ENCODE peak calls at places on chromosomes 16 and 17, in four cellular contexts. One of them, this sample, is unnamed.

GRCh38 chr16:58499615-58500328 is at the start of gene NDRG4:
- DNase-seq in K562: peak; percentile 40
- DNase-seq in GM12878: no peak
- DNase-seq in HepG2: peak; percentile 81
- DNase-seq in this sample: peak; percentile 77

GRCh38 chr16:63458842-63459241 is 1422.6 kb upstream of the CDH8 start:
- DNase-seq in K562: no peak
- DNase-seq in GM12878: no peak
- DNase-seq in HepG2: no peak
- DNase-seq in this sample: no peak

GRCh38 chr16:88570691-88571092 is 489 bp downstream of the ZC3H18 start:
- DNase-seq in K562: peak; percentile 78
- DNase-seq in GM12878: no peak
- DNase-seq in HepG2: no peak
- DNase-seq in this sample: no peak

GRCh38 chr16:89137666-89138512 is 33.7 kb upstream of the CDH15 start:
- DNase-seq in K562: no peak
- DNase-seq in GM12878: no peak
- DNase-seq in HepG2: no peak
- DNase-seq in this sample: no peak

GRCh38 chr17:40608061-40608581 is 39.5 kb downstream of the SMARCE1 start:
- DNase-seq in K562: no peak
- DNase-seq in GM12878: no peak
- DNase-seq in HepG2: no peak
- DNase-seq in this sample: no peak

GRCh38 chr16:61042736-61043135 is 993.5 kb downstream of the CDH8 start:
- DNase-seq in K562: no peak
- DNase-seq in GM12878: no peak
- DNase-seq in HepG2: no peak
- DNase-seq in this sample: peak; percentile 18

GRCh38 chr17:72136692-72137550 is 16.1 kb downstream of the SOX9 start:
- DNase-seq in K562: no peak
- DNase-seq in GM12878: no peak
- DNase-seq in HepG2: no peak
- DNase-seq in this sample: no peak

GRCh38 chr17:54494731-54495715 is 405.6 kb upstream of the TOM1L1 start:
- DNase-seq in K562: no peak
- DNase-seq in GM12878: no peak
- DNase-seq in HepG2: no peak
- DNase-seq in this sample: no peak

GRCh38 chr16:49181812-49182211 is 99.8 kb downstream of the CBLN1 start:
- DNase-seq in K562: no peak
- DNase-seq in GM12878: no peak
- DNase-seq in HepG2: no peak
- DNase-seq in this sample: no peak

GRCh38 chr16:85328665-85329058 is 216.4 kb upstream of the CIBAR2 start:
- DNase-seq in K562: peak; percentile 67
- DNase-seq in GM12878: no peak
- DNase-seq in HepG2: no peak
- DNase-seq in this sample: peak; percentile 77

GRCh38 chr17:36602030-36602737 is 801 bp downstream of the MRM1 start:
- DNase-seq in K562: no peak
- DNase-seq in GM12878: no peak
- DNase-seq in HepG2: no peak
- DNase-seq in this sample: no peak

GRCh38 chr16:56558024-56558747 is 6.7 kb upstream of the MT4 start:
- DNase-seq in K562: no peak
- DNase-seq in GM12878: no peak
- DNase-seq in HepG2: no peak
- DNase-seq in this sample: no peak

GRCh38 chr17:32746698-32747097 is 130.2 kb downstream of the MYO1D start:
- DNase-seq in K562: no peak
- DNase-seq in GM12878: no peak
- DNase-seq in HepG2: no peak
- DNase-seq in this sample: no peak

GRCh38 chr17:62827722-62828498 is 19.8 kb upstream of the MARCHF10 start:
- DNase-seq in K562: no peak
- DNase-seq in GM12878: no peak
- DNase-seq in HepG2: no peak
- DNase-seq in this sample: no peak

GRCh38 chr17:68302066-68302564 is 10.8 kb downstream of the ARSG start:
- DNase-seq in K562: no peak
- DNase-seq in GM12878: no peak
- DNase-seq in HepG2: no peak
- DNase-seq in this sample: no peak

GRCh38 chr17:50066995-50067394 is 11.1 kb downstream of the ITGA3 start:
- DNase-seq in K562: no peak
- DNase-seq in GM12878: no peak
- DNase-seq in HepG2: no peak
- DNase-seq in this sample: no peak

GRCh38 chr17:69654981-69655581 is 240.6 kb downstream of the MAP2K6 start:
- DNase-seq in K562: no peak
- DNase-seq in GM12878: no peak
- DNase-seq in HepG2: no peak
- DNase-seq in this sample: no peak

GRCh38 chr16:78297066-78297666 is 197.7 kb downstream of the WWOX start:
- DNase-seq in K562: no peak
- DNase-seq in GM12878: no peak
- DNase-seq in HepG2: peak; percentile 98
- DNase-seq in this sample: no peak

GRCh38 chr16:21159281-21159951 is 942 bp downstream of the LDAF1 start:
- DNase-seq in K562: peak; percentile 29
- DNase-seq in GM12878: no peak
- DNase-seq in HepG2: no peak
- DNase-seq in this sample: peak; percentile 69

GRCh38 chr17:70677783-70678647 is 508.7 kb downstream of the KCNJ2 start:
- DNase-seq in K562: no peak
- DNase-seq in GM12878: no peak
- DNase-seq in HepG2: peak; percentile 75
- DNase-seq in this sample: peak; percentile 25

GRCh38 chr17:52026075-52026474 is 132.4 kb downstream of the CA10 start:
- DNase-seq in K562: no peak
- DNase-seq in GM12878: no peak
- DNase-seq in HepG2: no peak
- DNase-seq in this sample: no peak

GRCh38 chr17:27518750-27519521 is 62.7 kb downstream of the KSR1 start:
- DNase-seq in K562: no peak
- DNase-seq in GM12878: no peak
- DNase-seq in HepG2: no peak
- DNase-seq in this sample: no peak
- TF ChIP-seq NR2C2 in K562: no peak
- TF ChIP-seq NR2C2 in GM12878: no peak
- TF ChIP-seq NR2C2 in HepG2: no peak
- TF ChIP-seq NR2C2 in this sample: no peak

GRCh38 chr17:44961921-44962350 is 6.2 kb downstream of the C1QL1 start:
- DNase-seq in K562: no peak
- DNase-seq in GM12878: no peak
- DNase-seq in HepG2: peak; percentile 49
- DNase-seq in this sample: peak; percentile 54
- TF ChIP-seq CTCF in K562: peak; percentile 43
- TF ChIP-seq CTCF in GM12878: no peak
- TF ChIP-seq CTCF in HepG2: peak; percentile 72
- TF ChIP-seq CTCF in this sample: no peak

GRCh38 chr17:81239714-81240555 is 817 bp downstream of the NDUFAF8 start:
- DNase-seq in K562: peak; percentile 48
- DNase-seq in GM12878: no peak
- DNase-seq in HepG2: no peak
- DNase-seq in this sample: no peak
- TF ChIP-seq NR2C2 in K562: peak; percentile 5
- TF ChIP-seq NR2C2 in GM12878: no peak
- TF ChIP-seq NR2C2 in HepG2: no peak
- TF ChIP-seq NR2C2 in this sample: no peak

DNA sequence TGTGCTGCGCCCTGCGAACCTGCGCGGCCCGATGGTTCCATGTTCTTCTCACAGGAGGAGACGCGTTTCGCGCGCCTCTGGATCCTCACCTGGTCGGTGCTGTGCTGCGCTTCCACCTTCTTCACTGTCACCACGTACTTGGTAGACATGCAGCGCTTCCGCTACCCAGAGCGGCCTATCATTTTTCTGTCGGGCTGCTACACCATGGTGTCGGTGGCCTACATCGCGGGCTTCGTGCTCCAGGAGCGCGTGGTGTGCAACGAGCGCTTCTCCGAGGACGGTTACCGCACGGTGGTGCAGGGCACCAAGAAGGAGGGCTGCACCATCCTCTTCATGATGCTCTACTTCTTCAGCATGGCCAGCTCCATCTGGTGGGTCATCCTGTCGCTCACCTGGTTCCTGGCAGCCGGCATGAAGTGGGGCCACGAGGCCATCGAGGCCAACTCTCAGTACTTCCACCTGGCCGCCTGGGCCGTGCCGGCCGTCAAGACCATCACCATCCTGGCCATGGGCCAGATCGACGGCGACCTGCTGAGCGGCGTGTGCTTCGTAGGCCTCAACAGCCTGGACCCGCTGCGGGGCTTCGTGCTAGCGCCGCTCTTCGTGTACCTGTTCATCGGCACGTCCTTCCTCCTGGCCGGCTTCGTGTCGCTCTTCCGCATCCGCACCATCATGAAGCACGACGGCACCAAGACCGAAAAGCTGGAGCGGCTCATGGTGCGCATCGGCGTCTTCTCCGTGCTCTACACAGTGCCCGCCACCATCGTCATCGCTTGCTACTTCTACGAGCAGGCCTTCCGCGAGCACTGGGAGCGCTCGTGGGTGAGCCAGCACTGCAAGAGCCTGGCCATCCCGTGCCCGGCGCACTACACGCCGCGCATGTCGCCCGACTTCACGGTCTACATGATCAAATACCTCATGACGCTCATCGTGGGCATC is 1.3 kb downstream of the FZD2 start:
- DNase-seq in K562: no peak
- DNase-seq in GM12878: no peak
- DNase-seq in HepG2: no peak
- DNase-seq in this sample: peak; percentile 24
- TF ChIP-seq CTCF in K562: no peak
- TF ChIP-seq CTCF in GM12878: no peak
- TF ChIP-seq CTCF in HepG2: no peak
- TF ChIP-seq CTCF in this sample: no peak

GRCh38 chr16:55008836-55009510 is 78.3 kb downstream of the IRX5 start:
- DNase-seq in K562: no peak
- DNase-seq in GM12878: no peak
- DNase-seq in HepG2: no peak
- DNase-seq in this sample: no peak
- TF ChIP-seq NR2C2 in K562: no peak
- TF ChIP-seq NR2C2 in GM12878: no peak
- TF ChIP-seq NR2C2 in HepG2: no peak
- TF ChIP-seq NR2C2 in this sample: no peak

GRCh38 chr17:58002154-58002553 is 4.9 kb downstream of the SRSF1 start:
- DNase-seq in K562: no peak
- DNase-seq in GM12878: no peak
- DNase-seq in HepG2: no peak
- DNase-seq in this sample: no peak
- TF ChIP-seq CTCF in K562: no peak
- TF ChIP-seq CTCF in GM12878: no peak
- TF ChIP-seq CTCF in HepG2: no peak
- TF ChIP-seq CTCF in this sample: no peak

GRCh38 chr17:9671559-9671958 is 26.2 kb downstream of the USP43 start:
- DNase-seq in K562: no peak
- DNase-seq in GM12878: no peak
- DNase-seq in HepG2: no peak
- DNase-seq in this sample: no peak
- TF ChIP-seq NR2C2 in K562: no peak
- TF ChIP-seq NR2C2 in GM12878: no peak
- TF ChIP-seq NR2C2 in HepG2: no peak
- TF ChIP-seq NR2C2 in this sample: no peak

GRCh38 chr16:14309001-14309886 is 238.1 kb downstream of the MRTFB start:
- DNase-seq in K562: no peak
- DNase-seq in GM12878: no peak
- DNase-seq in HepG2: no peak
- DNase-seq in this sample: peak; percentile 65
- TF ChIP-seq CTCF in K562: peak; percentile 8
- TF ChIP-seq CTCF in GM12878: peak; percentile 45
- TF ChIP-seq CTCF in HepG2: no peak
- TF ChIP-seq CTCF in this sample: no peak

DNA sequence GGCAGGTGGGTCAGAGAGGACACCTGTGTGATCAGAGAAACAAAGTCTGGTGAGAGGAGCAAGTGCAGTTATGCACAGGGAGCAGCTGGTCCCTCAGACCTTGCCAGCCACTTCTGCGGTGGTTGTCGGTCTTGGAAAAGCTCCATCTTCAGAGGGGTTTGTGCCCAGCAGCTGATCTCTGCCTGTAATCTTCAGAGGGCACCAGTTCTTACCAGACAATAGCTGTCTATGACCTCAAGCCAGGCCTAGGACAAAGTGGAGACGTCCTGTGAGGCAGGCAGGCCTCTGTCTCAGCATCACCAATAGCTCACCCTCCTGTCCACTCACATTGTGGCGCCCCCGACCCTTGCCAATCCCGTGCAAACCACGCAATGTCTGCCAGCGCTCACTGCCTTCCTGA is 66.5 kb upstream of the TBX2 start:
- DNase-seq in K562: no peak
- DNase-seq in GM12878: no peak
- DNase-seq in HepG2: no peak
- DNase-seq in this sample: no peak
- TF ChIP-seq NR2C2 in K562: no peak
- TF ChIP-seq NR2C2 in GM12878: no peak
- TF ChIP-seq NR2C2 in HepG2: no peak
- TF ChIP-seq NR2C2 in this sample: no peak